ENCODE peak calls at places on chromosome 7, in four cellular contexts. One of them, this sample, is unnamed.

GRCh38 chr7:28165971-28166955 is 14.3 kb downstream of the JAZF1 start:
- DNase-seq in GM23248: peak; percentile 90
- DNase-seq in fibroblast of lung: peak; percentile 92
- DNase-seq in mammary epithelial cell: peak; percentile 68
- DNase-seq in this sample: peak; percentile 22

GRCh38 chr7:50595538-50596102 is 30.4 kb upstream of the DDC start:
- DNase-seq in mammary epithelial cell: peak; percentile 49
- DNase-seq in GM23248: peak; percentile 65
- DNase-seq in fibroblast of lung: peak; percentile 75
- DNase-seq in this sample: peak; percentile 37

GRCh38 chr7:131238260-131238940 is 89.3 kb upstream of the MKLN1 start:
- DNase-seq in GM23248: peak; percentile 84
- DNase-seq in mammary epithelial cell: peak; percentile 70
- DNase-seq in fibroblast of lung: peak; percentile 71
- DNase-seq in this sample: peak; percentile 31

GRCh38 chr7:11228515-11228914 is 254.8 kb downstream of the PHF14 start:
- DNase-seq in fibroblast of lung: peak; percentile 81
- DNase-seq in mammary epithelial cell: no peak
- DNase-seq in GM23248: peak; percentile 13
- DNase-seq in this sample: no peak

GRCh38 chr7:121101621-121102020 is 113.1 kb downstream of the CPED1 start:
- DNase-seq in fibroblast of lung: no peak
- DNase-seq in GM23248: no peak
- DNase-seq in mammary epithelial cell: no peak
- DNase-seq in this sample: no peak

GRCh38 chr7:26688388-26688787 is 176.0 kb downstream of the SKAP2 start:
- DNase-seq in GM23248: no peak
- DNase-seq in fibroblast of lung: peak; percentile 29
- DNase-seq in mammary epithelial cell: no peak
- DNase-seq in this sample: peak; percentile 36

GRCh38 chr7:111697771-111698170 is 135.5 kb upstream of the IMMP2L start:
- DNase-seq in mammary epithelial cell: peak; percentile 28
- DNase-seq in fibroblast of lung: no peak
- DNase-seq in GM23248: peak; percentile 7
- DNase-seq in this sample: no peak

GRCh38 chr7:6139189-6139996 is 108.2 kb downstream of the ANKRD61 start:
- DNase-seq in mammary epithelial cell: no peak
- DNase-seq in GM23248: no peak
- DNase-seq in fibroblast of lung: no peak
- DNase-seq in this sample: no peak

GRCh38 chr7:45021604-45022296 is 21.7 kb downstream of the CCM2 start:
- DNase-seq in mammary epithelial cell: peak; percentile 51
- DNase-seq in fibroblast of lung: peak; percentile 25
- DNase-seq in GM23248: peak; percentile 64
- DNase-seq in this sample: no peak

GRCh38 chr7:127250312-127251047 is 2.3 kb downstream of the GRM8 start:
- DNase-seq in GM23248: peak; percentile 10
- DNase-seq in fibroblast of lung: no peak
- DNase-seq in mammary epithelial cell: peak; percentile 1
- DNase-seq in this sample: no peak

GRCh38 chr7:102933763-102934162 is 21.0 kb downstream of the LRRC17 start:
- DNase-seq in fibroblast of lung: peak; percentile 98
- DNase-seq in GM23248: peak; percentile 98
- DNase-seq in mammary epithelial cell: no peak
- DNase-seq in this sample: peak; percentile 76

GRCh38 chr7:101171442-101171837 is 6.1 kb upstream of the VGF start:
- DNase-seq in mammary epithelial cell: no peak
- DNase-seq in fibroblast of lung: no peak
- DNase-seq in GM23248: no peak
- DNase-seq in this sample: no peak
- TF ChIP-seq EZH2 in mammary epithelial cell: no peak
- TF ChIP-seq EZH2 in fibroblast of lung: no peak
- TF ChIP-seq EZH2 in GM23248: no peak
- TF ChIP-seq EZH2 in this sample: no peak

GRCh38 chr7:155489158-155489840 is 31.4 kb downstream of the EN2 start:
- DNase-seq in fibroblast of lung: no peak
- DNase-seq in GM23248: no peak
- DNase-seq in mammary epithelial cell: no peak
- DNase-seq in this sample: no peak

GRCh38 chr7:155490697-155491628 is 33.0 kb downstream of the EN2 start:
- DNase-seq in GM23248: peak; percentile 57
- DNase-seq in mammary epithelial cell: no peak
- DNase-seq in fibroblast of lung: no peak
- DNase-seq in this sample: no peak

GRCh38 chr7:155493744-155494538 is 36.0 kb downstream of the EN2 start:
- DNase-seq in GM23248: no peak
- DNase-seq in fibroblast of lung: no peak
- DNase-seq in mammary epithelial cell: no peak
- DNase-seq in this sample: no peak

GRCh38 chr7:155489862-155490696 is 32.1 kb downstream of the EN2 start:
- DNase-seq in GM23248: peak; percentile 62
- DNase-seq in mammary epithelial cell: no peak
- DNase-seq in fibroblast of lung: no peak
- DNase-seq in this sample: no peak

GRCh38 chr7:155491812-155492211 is 33.9 kb downstream of the EN2 start:
- DNase-seq in GM23248: no peak
- DNase-seq in mammary epithelial cell: no peak
- DNase-seq in fibroblast of lung: no peak
- DNase-seq in this sample: no peak
- TF ChIP-seq EZH2 in GM23248: no peak
- TF ChIP-seq EZH2 in mammary epithelial cell: no peak
- TF ChIP-seq EZH2 in fibroblast of lung: no peak
- TF ChIP-seq EZH2 in this sample: no peak

DNA sequence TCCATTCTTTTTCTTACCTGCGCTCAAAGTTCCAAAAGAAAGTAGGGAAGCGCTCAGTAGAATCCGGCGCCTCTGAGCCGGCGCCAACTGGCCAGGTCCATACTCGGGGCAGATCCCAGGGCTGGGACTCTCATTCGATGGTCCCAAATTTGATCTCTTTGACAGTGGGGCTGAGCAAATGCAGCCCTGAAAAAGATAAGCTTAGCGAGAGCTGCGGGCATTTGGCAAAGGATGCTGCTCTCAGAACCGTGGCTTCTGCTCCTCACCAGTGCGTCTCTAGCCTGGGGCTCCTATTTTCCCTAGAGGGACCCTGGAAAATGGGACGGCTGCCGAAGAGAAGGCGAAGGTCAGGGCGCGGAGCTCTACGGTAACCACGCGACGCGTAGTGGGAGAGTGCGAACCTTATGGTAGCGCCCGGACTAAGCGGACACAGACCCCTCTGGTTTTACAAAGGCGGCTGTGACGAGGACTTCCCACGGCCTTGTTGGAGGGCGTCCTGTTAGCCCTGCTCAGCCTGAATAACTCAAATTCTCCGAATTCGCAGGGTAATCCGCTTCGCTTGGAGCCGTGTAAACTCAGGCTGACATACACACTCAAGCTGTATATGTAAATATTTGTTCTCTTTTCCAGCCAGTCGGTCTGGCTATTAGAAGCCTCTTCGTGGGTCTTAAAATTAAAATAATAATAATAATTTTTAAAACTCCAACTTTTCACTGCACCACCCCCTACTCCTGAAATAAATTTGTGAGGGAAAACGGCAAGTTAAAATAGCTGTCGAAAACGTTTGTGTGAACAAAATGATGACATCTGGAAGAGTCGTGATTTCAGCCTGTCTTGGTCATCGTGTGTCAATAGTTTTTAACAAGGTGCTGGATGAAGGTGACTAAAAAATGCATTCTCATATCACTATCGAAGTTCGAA is 856 bp upstream of the TBX20 start:
- DNase-seq in GM23248: no peak
- DNase-seq in fibroblast of lung: no peak
- DNase-seq in mammary epithelial cell: no peak
- DNase-seq in this sample: peak; percentile 28
- TF ChIP-seq EZH2 in GM23248: peak; percentile 38
- TF ChIP-seq EZH2 in fibroblast of lung: peak; percentile 63
- TF ChIP-seq EZH2 in mammary epithelial cell: peak; percentile 33
- TF ChIP-seq EZH2 in this sample: peak; percentile 86

GRCh38 chr7:151873402-151873965 is 3.4 kb downstream of the PRKAG2 start:
- DNase-seq in mammary epithelial cell: no peak
- DNase-seq in fibroblast of lung: no peak
- DNase-seq in GM23248: peak; percentile 25
- DNase-seq in this sample: no peak

GRCh38 chr7:151877911-151878835 is 1.3 kb upstream of the PRKAG2 start:
- DNase-seq in GM23248: no peak
- DNase-seq in fibroblast of lung: no peak
- DNase-seq in mammary epithelial cell: no peak
- DNase-seq in this sample: no peak

GRCh38 chr7:151875862-151876111 is 1.1 kb downstream of the PRKAG2 start:
- DNase-seq in GM23248: no peak
- DNase-seq in fibroblast of lung: peak; percentile 36
- DNase-seq in mammary epithelial cell: no peak
- DNase-seq in this sample: peak; percentile 88

GRCh38 chr7:151876899-151877777 is at the start of gene PRKAG2:
- DNase-seq in GM23248: peak; percentile 49
- DNase-seq in fibroblast of lung: peak; percentile 32
- DNase-seq in mammary epithelial cell: peak; percentile 28
- DNase-seq in this sample: peak; percentile 73

GRCh38 chr7:151876112-151876898 is 610 bp downstream of the PRKAG2 start:
- DNase-seq in mammary epithelial cell: peak; percentile 28
- DNase-seq in fibroblast of lung: peak; percentile 21
- DNase-seq in GM23248: peak; percentile 40
- DNase-seq in this sample: peak; percentile 56
- TF ChIP-seq EZH2 in mammary epithelial cell: no peak
- TF ChIP-seq EZH2 in fibroblast of lung: peak; percentile 84
- TF ChIP-seq EZH2 in GM23248: peak; percentile 77
- TF ChIP-seq EZH2 in this sample: no peak

DNA sequence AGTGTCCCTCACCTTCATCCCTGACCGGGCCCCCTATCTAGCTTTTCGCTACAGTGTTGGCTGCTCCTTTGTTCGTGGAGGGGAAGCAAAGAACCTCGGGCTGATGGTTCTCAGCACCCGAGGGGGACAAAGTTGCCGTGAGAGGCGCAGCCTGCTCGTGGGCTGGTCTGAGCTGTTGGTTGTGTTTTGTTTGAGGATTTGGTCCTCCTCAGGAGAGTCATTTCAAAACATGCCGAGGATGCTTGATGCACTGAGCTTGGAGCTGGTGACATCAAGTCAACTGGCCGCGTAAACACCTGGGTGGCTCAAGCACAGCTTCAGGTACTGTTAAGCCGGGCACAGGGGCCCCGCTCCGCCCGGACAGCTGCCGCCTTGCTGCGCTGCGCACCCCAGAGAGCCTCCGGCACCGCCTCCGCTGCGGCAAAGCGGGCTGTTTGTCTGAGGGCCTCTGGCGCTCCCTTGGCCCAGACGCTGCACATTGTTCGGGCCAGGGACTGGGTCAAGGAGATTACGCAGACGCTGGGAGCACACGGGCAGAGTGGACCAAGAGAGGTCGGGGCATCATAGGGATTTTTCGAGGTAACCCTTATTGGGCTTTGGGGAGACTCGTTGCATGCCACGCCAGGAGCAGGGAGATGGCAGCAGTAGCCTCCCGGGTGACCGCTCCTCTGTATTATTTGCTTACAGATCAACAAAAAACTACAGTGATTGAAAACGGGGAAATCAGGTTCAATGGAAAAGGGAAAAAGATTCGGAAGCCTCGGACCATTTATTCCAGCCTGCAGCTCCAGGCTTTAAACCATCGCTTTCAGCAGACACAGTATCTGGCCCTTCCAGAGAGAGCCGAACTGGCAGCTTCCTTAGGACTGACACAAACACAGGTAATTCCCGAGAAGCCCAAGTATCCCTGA is 1.9 kb downstream of the DLX6 start:
- DNase-seq in fibroblast of lung: no peak
- DNase-seq in GM23248: no peak
- DNase-seq in mammary epithelial cell: no peak
- DNase-seq in this sample: no peak
- TF ChIP-seq EZH2 in fibroblast of lung: peak; percentile 47
- TF ChIP-seq EZH2 in GM23248: peak; percentile 78
- TF ChIP-seq EZH2 in mammary epithelial cell: peak; percentile 36
- TF ChIP-seq EZH2 in this sample: peak; percentile 77

GRCh38 chr7:3915337-3915865 is 614.3 kb downstream of the SDK1 start:
- DNase-seq in fibroblast of lung: peak; percentile 12
- DNase-seq in mammary epithelial cell: peak; percentile 30
- DNase-seq in GM23248: no peak
- DNase-seq in this sample: no peak
- TF ChIP-seq EZH2 in fibroblast of lung: no peak
- TF ChIP-seq EZH2 in mammary epithelial cell: no peak
- TF ChIP-seq EZH2 in GM23248: no peak
- TF ChIP-seq EZH2 in this sample: no peak